ENCODE peak calls at places on chromosomes 1 and 21, in six cellular contexts. T is Peyer's patch; D is astrocyte; N is cardiac muscle cell; Y is CD8-positive, alpha-beta memory T cell; X is Caco-2. L is an unnamed sample.

GRCh38 chr1:48234086-48234485 is 11.6 kb downstream of the SLC5A9 start:
- DNase-seq in T (no peak), D (no peak), N (no peak), Y (no peak), X (no peak), L (no peak)

GRCh38 chr1:178951600-178951999 is 74.1 kb upstream of the FAM20B start:
- DNase-seq in T (no peak), D (no peak), N (no peak), Y (no peak), X (no peak), L (no peak)

GRCh38 chr21:41926068-41926806 is 27.6 kb downstream of the C2CD2 start:
- DNase-seq in T (no peak), D (peak; percentile 55), N (no peak), Y (no peak), X (peak; percentile 67), L (no peak)

GRCh38 chr1:7042322-7043231 is 257.3 kb downstream of the CAMTA1 start:
- DNase-seq in T (no peak), D (peak; percentile 5), N (peak; percentile 45), Y (no peak), X (peak; percentile 18), L (no peak)

GRCh38 chr1:28526886-28527285 is 21.0 kb downstream of the RCC1 start:
- DNase-seq in T (no peak), D (peak; percentile 36), N (no peak), Y (no peak), X (no peak), L (no peak)

GRCh38 chr1:7467476-7468175 is 303.5 kb upstream of the VAMP3 start:
- DNase-seq in T (no peak), D (no peak), N (no peak), Y (no peak), X (no peak), L (no peak)

GRCh38 chr1:119012383-119012782 is 24.2 kb upstream of the TBX15 start:
- DNase-seq in T (no peak), D (no peak), N (no peak), Y (no peak), X (no peak), L (no peak)

GRCh38 chr1:12556368-12556930 is 61.6 kb downstream of the DHRS3 start:
- DNase-seq in T (peak; percentile 66), D (peak; percentile 95), N (peak; percentile 38), Y (no peak), X (peak; percentile 33), L (no peak)

GRCh38 chr1:50852889-50853288 is 107.2 kb downstream of the FAF1 start:
- DNase-seq in T (no peak), D (no peak), N (no peak), Y (no peak), X (no peak), L (no peak)

GRCh38 chr1:217134857-217135568 is 411.8 kb upstream of the ESRRG start:
- DNase-seq in T (no peak), D (peak; percentile 13), N (peak; percentile 62), Y (no peak), X (peak; percentile 38), L (no peak)

GRCh38 chr1:117645343-117645742 is 39.5 kb downstream of the TENT5C start:
- DNase-seq in T (no peak), D (no peak), N (no peak), Y (no peak), X (no peak), L (no peak)

GRCh38 chr1:224641030-224641429 is 24.9 kb downstream of the CNIH3 start:
- DNase-seq in T (no peak), D (no peak), N (no peak), Y (no peak), X (peak; percentile 39), L (no peak)

GRCh38 chr1:21254335-21254951 is 35.8 kb downstream of the ECE1 start:
- DNase-seq in T (no peak), D (no peak), N (no peak), Y (no peak), X (no peak), L (no peak)

GRCh38 chr1:207020016-207020708 is 12.4 kb downstream of the C1orf116 start:
- DNase-seq in T (peak; percentile 76), D (no peak), N (no peak), Y (no peak), X (peak; percentile 80), L (no peak)

GRCh38 chr1:15148975-15149374 is 4.6 kb upstream of the TMEM51 start:
- DNase-seq in T (no peak), D (no peak), N (no peak), Y (no peak), X (no peak), L (no peak)

GRCh38 chr1:45928486-45929205 is 125.2 kb downstream of the MAST2 start:
- DNase-seq in T (no peak), D (peak; percentile 56), N (no peak), Y (no peak), X (no peak), L (no peak)

GRCh38 chr1:223487514-223488259 is 94.5 kb downstream of the CCDC185 start:
- DNase-seq in T (no peak), D (no peak), N (no peak), Y (no peak), X (no peak), L (no peak)

GRCh38 chr1:204307334-204307883 is 52.3 kb downstream of the PLEKHA6 start:
- DNase-seq in T (no peak), D (no peak), N (peak; percentile 63), Y (no peak), X (no peak), L (no peak)

GRCh38 chr1:228096416-228097332 is 6.5 kb downstream of the C1orf35 start:
- DNase-seq in T (peak; percentile 41), D (no peak), N (no peak), Y (no peak), X (no peak), L (peak; percentile 5)

GRCh38 chr1:32780005-32780404 is 37.2 kb downstream of the YARS1 start:
- DNase-seq in T (peak; percentile 46), D (no peak), N (no peak), Y (no peak), X (no peak), L (no peak)

GRCh38 chr1:86812286-86812685 is 101.6 kb downstream of the SELENOF start:
- DNase-seq in T (no peak), D (no peak), N (no peak), Y (no peak), X (no peak), L (no peak)

GRCh38 chr1:99650773-99651437 is 5.0 kb downstream of the PALMD start:
- DNase-seq in T (no peak), D (peak; percentile 64), N (no peak), Y (no peak), X (no peak), L (no peak)

GRCh38 chr1:54378157-54378883 is 27.9 kb downstream of the SSBP3 start:
- DNase-seq in T (no peak), D (no peak), N (peak; percentile 84), Y (no peak), X (no peak), L (peak; percentile 94)

GRCh38 chr1:54380285-54380882 is 25.8 kb downstream of the SSBP3 start:
- DNase-seq in T (no peak), D (no peak), N (no peak), Y (peak; percentile 18), X (no peak), L (no peak)

GRCh38 chr1:54378884-54379445 is 27.2 kb downstream of the SSBP3 start:
- DNase-seq in T (no peak), D (no peak), N (no peak), Y (no peak), X (no peak), L (no peak)

GRCh38 chr1:54381524-54381923 is 24.7 kb downstream of the SSBP3 start:
- DNase-seq in T (no peak), D (no peak), N (no peak), Y (no peak), X (no peak), L (no peak)

GRCh38 chr1:54379481-54380284 is 26.5 kb downstream of the SSBP3 start:
- DNase-seq in T (no peak), D (no peak), N (no peak), Y (no peak), X (no peak), L (no peak)
- H3K4me1 ChIP-seq in T (peaks cover 11% of the 10 kb centered on the region), D (peaks cover 11% of the 10 kb centered on the region), N (peaks cover 55% of the 10 kb centered on the region), Y (peaks cover 51% of the 10 kb centered on the region), X (peaks cover 17% of the 10 kb centered on the region), L (peaks cover 36% of the 10 kb centered on the region)

DNA sequence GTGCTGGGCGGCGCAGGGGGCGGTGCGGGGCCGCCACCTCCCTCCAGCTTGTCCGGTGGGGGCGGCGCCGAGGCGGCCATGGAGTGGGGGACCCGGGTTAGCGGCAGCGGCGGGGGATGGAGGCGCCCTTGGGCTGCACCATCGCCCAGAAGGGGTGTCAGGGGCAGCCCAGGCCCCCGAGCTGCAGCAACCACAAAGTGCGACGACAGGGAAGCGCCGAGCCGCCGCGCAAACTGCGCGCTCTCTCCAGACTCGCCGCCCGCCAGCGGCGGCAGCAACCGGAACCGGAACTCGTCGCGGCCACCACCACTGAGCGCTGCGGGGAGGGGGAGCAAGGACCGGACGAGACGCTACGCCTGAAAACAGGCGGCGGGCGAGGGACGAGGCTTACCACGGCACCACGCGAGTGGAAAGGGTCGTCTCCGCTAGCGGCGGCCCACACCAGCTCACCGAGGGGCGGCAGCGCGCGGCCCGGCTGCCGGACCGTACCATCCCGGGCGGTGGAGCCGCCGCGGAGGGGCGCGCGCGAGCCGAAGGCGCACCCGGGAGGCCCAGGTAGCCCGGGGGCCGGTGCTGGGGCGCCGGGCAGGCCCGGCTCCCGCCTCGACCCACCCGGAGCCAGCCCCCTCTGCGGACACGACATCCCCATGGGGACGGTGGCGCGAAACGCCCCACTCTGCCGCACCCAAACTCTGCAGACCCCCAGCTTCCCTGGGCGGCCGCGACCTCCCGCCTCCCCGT is at the start of gene PYGO2:
- DNase-seq in T (peak; percentile 89), D (peak; percentile 63), N (peak; percentile 89), Y (peak; percentile 74), X (peak; percentile 90), L (peak; percentile 87)
- H3K36me3 ChIP-seq in T (no peaks in the 10 kb centered on the region), D (peaks cover 28% of the 10 kb centered on the region), N (peaks cover 3% of the 10 kb centered on the region), Y (peaks cover 21% of the 10 kb centered on the region), X (peaks cover 4% of the 10 kb centered on the region), L (peaks cover 52% of the 10 kb centered on the region)

GRCh38 chr1:23693599-23693998 is 2.0 kb downstream of the RPL11 start:
- DNase-seq in T (no peak), D (no peak), N (no peak), Y (no peak), X (no peak), L (no peak)
- H3K4me3 ChIP-seq in T (no peak overlapping the region), D (peak overlapping the region; percentile 97), N (no peak overlapping the region), Y (no peak overlapping the region), X (no peak overlapping the region), L (peak overlapping the region; percentile 100)

DNA sequence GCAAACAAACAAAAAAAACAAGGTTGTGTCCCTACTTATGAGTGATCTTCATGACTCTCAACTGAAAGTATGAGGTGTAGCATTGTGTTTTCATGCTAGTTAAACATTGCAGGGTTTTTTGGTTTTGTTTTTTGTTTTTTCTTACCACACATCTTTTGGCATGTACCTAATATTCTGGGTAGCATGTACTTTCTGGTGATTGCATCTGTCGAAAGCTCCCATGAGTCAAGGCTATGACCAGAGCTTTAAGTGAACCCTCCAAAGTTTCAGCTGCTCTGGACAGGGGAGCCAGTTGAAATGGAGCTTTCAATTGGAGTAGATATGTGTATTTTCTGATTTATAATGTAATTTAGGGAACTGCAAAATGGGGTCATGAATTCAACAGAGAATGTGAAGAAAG is 115.5 kb downstream of the KCNK2 start:
- DNase-seq in T (no peak), D (no peak), N (no peak), Y (no peak), X (no peak), L (no peak)
- H3K4me1 ChIP-seq in T (no peaks in the 10 kb centered on the region), D (no peaks in the 10 kb centered on the region), N (no peaks in the 10 kb centered on the region), Y (no peaks in the 10 kb centered on the region), X (no peaks in the 10 kb centered on the region), L (peaks cover 3% of the 10 kb centered on the region)

L was measured in HAP-1.